ENCODE peak calls at places on chromosomes 11 and 22, in five cellular contexts. T is HFF-Myc, R is astrocyte of the spinal cord, A is kidney epithelial cell, I is BJ. N is an unnamed sample.

GRCh38 chr11:12200359-12201015 is 90.1 kb downstream of the MICAL2 start:
- DNase-seq in T (peak), R (peak), A (no peak), I (peak), N (peak)

GRCh38 chr11:68127791-68128681 is 6.8 kb upstream of the CHKA start:
- DNase-seq in T (no peak), R (peak), A (no peak), I (no peak), N (peak)

GRCh38 chr11:134843020-134843419 is 431.0 kb upstream of the B3GAT1 start:
- DNase-seq in T (no peak), R (no peak), A (no peak), I (no peak), N (no peak)

GRCh38 chr11:77259681-77260080 is 41.8 kb downstream of the GDPD4 start:
- DNase-seq in T (no peak), R (peak), A (no peak), I (no peak), N (peak)

GRCh38 chr11:65965986-65966762 is 4.6 kb downstream of the SART1 start:
- DNase-seq in T (no peak), R (no peak), A (no peak), I (no peak), N (no peak)

GRCh38 chr22:25630446-25630845 is 66.0 kb downstream of the GRK3 start:
- DNase-seq in T (no peak), R (peak), A (no peak), I (peak), N (peak)

GRCh38 chr11:94655291-94655690 is 88.1 kb downstream of the PIWIL4 start:
- DNase-seq in T (no peak), R (no peak), A (no peak), I (no peak), N (no peak)

GRCh38 chr11:60864856-60865513 is 2.4 kb upstream of the ZP1 start:
- DNase-seq in T (no peak), R (no peak), A (no peak), I (no peak), N (no peak)

GRCh38 chr11:85967457-85967856 is 101.4 kb downstream of the PICALM start:
- DNase-seq in T (no peak), R (no peak), A (no peak), I (no peak), N (no peak)

GRCh38 chr11:70443043-70444030 is 45.0 kb downstream of the CTTN start:
- DNase-seq in T (no peak), R (no peak), A (no peak), I (no peak), N (no peak)

GRCh38 chr11:9574806-9575530 is 1.5 kb downstream of the WEE1 start:
- DNase-seq in T (peak), R (peak), A (peak), I (peak), N (peak)
- H3K4me3 ChIP-seq in T (peak), R (peak), A (peak), I (peak), N (peak)

DNA sequence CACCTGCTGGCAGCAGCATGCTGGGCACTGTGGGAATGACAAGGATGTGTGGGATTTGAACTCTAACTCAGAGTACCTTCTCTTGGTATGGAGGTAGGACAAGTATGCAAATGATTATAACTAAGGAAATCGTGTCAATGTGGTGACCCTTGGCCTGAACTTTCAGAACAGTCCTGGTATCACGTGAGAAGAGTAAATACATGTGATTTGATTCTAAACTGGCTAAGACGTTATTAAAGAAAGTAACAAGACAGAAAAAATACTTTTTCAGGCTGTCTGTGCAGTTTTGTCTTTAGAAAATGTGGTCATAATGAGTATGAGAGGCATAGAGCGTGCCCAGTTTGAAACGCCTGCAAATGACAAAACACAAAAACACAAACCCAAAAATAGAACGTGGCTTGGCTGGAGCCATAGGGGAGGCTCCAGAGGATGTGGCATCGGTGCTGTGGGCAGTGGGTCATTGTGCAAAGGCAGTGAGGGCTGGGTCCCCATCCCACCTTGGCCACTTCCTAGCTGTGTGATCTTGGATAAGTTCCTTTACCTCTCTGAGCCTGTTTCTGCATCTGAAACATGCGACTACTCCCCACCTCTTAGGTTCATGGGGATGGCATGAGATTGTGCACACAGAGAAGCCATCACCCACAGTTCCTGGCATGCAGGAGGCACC is 18.4 kb upstream of the IL2RB start:
- DNase-seq in T (no peak), R (no peak), A (no peak), I (no peak), N (no peak)
- TF ChIP-seq CTCF in T (no peak), R (no peak), A (no peak), I (no peak), N (no peak)

DNA sequence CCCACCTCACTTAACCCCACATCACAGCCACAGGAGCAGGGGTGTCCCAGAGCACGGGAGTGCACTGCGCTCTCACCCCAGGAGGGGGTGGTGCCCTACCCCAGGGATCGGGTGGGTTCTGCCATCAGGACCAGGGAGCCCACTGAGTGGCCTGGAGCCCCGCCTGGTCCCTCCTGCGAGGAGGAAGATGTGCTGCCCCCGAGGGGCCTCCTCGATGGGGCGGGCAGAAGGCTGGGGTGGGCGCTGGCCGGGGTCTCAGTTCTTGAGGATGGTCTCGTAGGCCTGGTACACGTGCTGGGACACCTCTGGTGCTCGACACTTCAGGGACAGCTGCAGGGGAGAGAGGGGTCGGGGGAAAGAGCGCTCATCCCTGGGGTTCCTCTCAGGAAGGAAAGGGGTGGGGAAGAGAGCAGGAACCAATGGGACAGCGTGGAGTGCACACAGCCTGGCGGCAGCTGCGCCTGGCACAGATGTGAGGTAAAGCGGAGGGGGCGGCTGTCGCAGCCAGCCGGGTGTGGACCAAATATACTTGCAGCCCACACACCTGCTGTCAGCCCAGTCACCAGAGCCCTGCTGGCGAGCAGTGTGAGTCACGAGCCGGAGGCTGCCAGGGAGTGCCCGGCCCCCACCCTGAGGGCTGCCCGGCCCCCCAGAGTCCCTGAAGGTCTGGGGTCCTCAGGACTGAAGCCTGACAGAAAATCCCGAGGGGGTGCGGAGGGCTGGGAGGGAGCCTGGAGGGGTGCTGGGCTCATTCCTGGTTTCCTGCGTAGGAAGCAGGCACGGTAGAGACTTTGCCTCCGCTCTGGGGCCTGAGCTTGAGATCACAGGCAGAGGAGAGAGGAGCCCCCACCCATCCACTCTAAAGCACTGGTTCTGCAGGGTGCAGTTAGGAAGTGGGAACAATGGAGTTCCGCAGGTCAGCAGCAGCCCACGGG is 13.3 kb upstream of the RASL10A start:
- DNase-seq in T (no peak), R (no peak), A (no peak), I (no peak), N (no peak)
- H3K4me3 ChIP-seq in T (no peak), R (no peak), A (no peak), I (no peak), N (no peak)

DNA sequence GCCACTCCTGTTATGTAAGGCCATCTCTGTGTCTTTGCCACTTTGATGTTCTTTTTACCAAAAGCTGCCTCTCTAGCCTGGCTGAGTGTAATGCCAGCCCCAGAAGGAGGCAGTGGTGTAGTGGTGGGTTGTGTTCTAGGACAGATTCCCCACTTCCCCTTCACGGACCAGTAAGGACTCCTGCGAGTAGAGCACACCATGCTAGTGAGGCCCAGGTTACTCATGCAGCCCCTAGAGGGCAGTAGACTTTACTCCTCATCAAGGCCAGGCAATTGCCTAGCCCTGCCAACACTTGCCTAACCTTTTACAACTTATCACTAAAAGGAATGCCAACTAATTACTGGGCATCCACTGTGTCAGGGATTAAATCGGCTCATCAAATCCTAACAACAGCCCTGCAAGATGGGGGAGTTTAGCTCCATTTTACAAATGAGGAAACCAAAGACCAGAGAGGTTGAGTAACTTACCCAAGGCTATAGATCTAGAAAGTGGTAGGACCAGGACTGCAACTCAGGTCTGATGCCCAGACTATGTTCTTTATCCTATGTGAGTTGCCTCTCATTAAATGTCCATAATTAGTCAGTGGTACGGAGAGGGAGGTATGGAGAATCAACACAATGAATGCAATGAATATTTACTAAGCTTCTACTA is 75.3 kb downstream of the APIP start:
- DNase-seq in T (peak), R (no peak), A (no peak), I (no peak), N (no peak)
- TF ChIP-seq CTCF in T (peak), R (peak), A (peak), I (peak), N (peak)